ENCODE peak calls at places on chromosomes 5 and 9, in ten cellular contexts. A is heart right ventricle; J is EH; T is stromal cell of bone marrow; U is nephron progenitor cell; F is ovary; G is activated naive CD4-positive, alpha-beta T cell; I is activated T-cell treated with anti-CD3 and anti-CD28 coated beads, Interleukin-2, amount 50 U/mL, for 24 hours; K is activated T-helper 9 cell treated with anti-CD3 and anti-CD28 coated beads, Interleukin-2, amount 50 U/mL, for 16 hours; L is germinal center. M is an unnamed sample.

GRCh38 chr9:89405832-89406231 is 87.5 kb downstream of the SECISBP2 start:
- DNase-seq in K (no peak), J (no peak), G (no peak), L (peak), U (no peak), I (no peak), A (peak), F (no peak), T (no peak), M (no peak)

GRCh38 chr5:133895979-133896378 is 72.4 kb downstream of the C5orf15 start:
- DNase-seq in J (no peak), G (no peak), U (no peak), K (no peak), F (no peak), I (no peak), A (no peak), L (no peak), T (no peak), M (no peak)

GRCh38 chr5:88787856-88788255 is 95.1 kb downstream of the MEF2C start:
- DNase-seq in F (no peak), T (no peak), J (peak), K (no peak), A (no peak), U (no peak), L (no peak), I (no peak), G (no peak), M (no peak)

GRCh38 chr5:75491621-75492020 is 19.8 kb downstream of the CERT1 start:
- DNase-seq in T (no peak), I (no peak), A (no peak), F (no peak), L (no peak), G (no peak), U (no peak), J (no peak), K (no peak), M (no peak)

GRCh38 chr5:143921525-143922311 is 109.8 kb downstream of the HMHB1 start:
- DNase-seq in A (no peak), I (no peak), T (peak), F (no peak), L (no peak), J (peak), G (no peak), U (no peak), K (no peak), M (peak)

GRCh38 chr5:181211208-181211607 is 6.2 kb upstream of the TRIM7 start:
- DNase-seq in J (no peak), U (no peak), G (no peak), F (no peak), I (no peak), L (no peak), T (no peak), A (no peak), K (no peak), M (peak)

GRCh38 chr9:33719581-33720374 is 75.6 kb upstream of the PRSS3 start:
- DNase-seq in L (peak), G (no peak), F (no peak), U (peak), K (peak), T (no peak), A (no peak), I (peak), J (peak), M (peak)

GRCh38 chr9:77881111-77881510 is 150.5 kb downstream of the GNAQ start:
- DNase-seq in L (no peak), A (no peak), T (no peak), J (no peak), U (no peak), K (no peak), I (no peak), G (no peak), F (no peak), M (no peak)

GRCh38 chr5:35438288-35438687 is 179.4 kb upstream of the SPEF2 start:
- DNase-seq in L (no peak), J (no peak), U (no peak), I (no peak), T (no peak), G (no peak), K (no peak), F (no peak), A (no peak), M (no peak)

GRCh38 chr5:1659100-1660036 is 135.6 kb upstream of the LPCAT1 start:
- DNase-seq in J (no peak), A (no peak), G (no peak), L (no peak), I (no peak), F (no peak), T (no peak), U (no peak), K (no peak), M (peak)

GRCh38 chr9:123864291-123864690 is 65.6 kb downstream of the DENND1A start:
- DNase-seq in U (no peak), A (no peak), L (no peak), K (no peak), I (no peak), F (no peak), J (no peak), G (no peak), T (no peak), M (no peak)

GRCh38 chr9:134624827-134625181 is 16.8 kb upstream of the COL5A1 start:
- DNase-seq in K (no peak), F (no peak), J (peak), I (no peak), L (no peak), T (peak), G (no peak), U (no peak), A (no peak), M (peak)

GRCh38 chr9:2271426-2271825 is 256.3 kb downstream of the SMARCA2 start:
- DNase-seq in T (no peak), F (peak), L (peak), G (no peak), K (no peak), A (no peak), I (no peak), U (no peak), J (peak), M (peak)

GRCh38 chr9:2262809-2263510 is 247.8 kb downstream of the SMARCA2 start:
- DNase-seq in F (no peak), I (no peak), J (peak), L (no peak), G (no peak), A (no peak), K (no peak), T (no peak), U (no peak), M (no peak)

GRCh38 chr5:116360008-116360853 is 214.4 kb downstream of the SEMA6A start:
- DNase-seq in J (peak), G (no peak), F (peak), A (peak), K (no peak), L (no peak), I (no peak), T (peak), U (no peak), M (no peak)

GRCh38 chr9:71929791-71930440 is 18.5 kb downstream of the C9orf85 start:
- DNase-seq in A (no peak), I (no peak), J (peak), F (no peak), U (no peak), T (no peak), G (no peak), K (no peak), L (no peak), M (peak)

GRCh38 chr5:107913511-107913910 is 242.8 kb upstream of the EFNA5 start:
- DNase-seq in F (no peak), A (no peak), U (no peak), I (no peak), K (no peak), T (no peak), J (no peak), G (no peak), L (no peak), M (no peak)

GRCh38 chr5:149457393-149457763 is 78.3 kb upstream of the IL17B start:
- DNase-seq in I (no peak), L (no peak), F (no peak), A (no peak), K (no peak), J (no peak), G (no peak), T (no peak), U (no peak), M (no peak)

GRCh38 chr9:3956081-3956701 is 343.7 kb downstream of the GLIS3 start:
- DNase-seq in U (no peak), L (no peak), K (no peak), T (no peak), A (no peak), F (no peak), G (no peak), I (no peak), J (peak), M (no peak)

GRCh38 chr5:142817961-142818431 is 47.8 kb downstream of the ARHGAP26 start:
- DNase-seq in J (peak), T (no peak), G (no peak), A (no peak), K (no peak), L (no peak), I (no peak), F (no peak), U (no peak), M (no peak)